ENCODE peak calls at places on chromosome 21, in seven cellular contexts. H is ovary; T is mesendoderm; D is CD4-positive, CD25-positive, alpha-beta regulatory T cell; Y is naive thymus-derived CD4-positive, alpha-beta T cell; E is CD8-positive, alpha-beta T cell; X is mammary epithelial cell. J is an unnamed sample.

GRCh38 chr21:16913010-16913409 is 599.8 kb upstream of the CXADR start:
- DNase-seq in X (no peak), H (no peak), T (peak; percentile 72), E (no peak), Y (no peak), D (no peak), J (no peak)

GRCh38 chr21:37463083-37463780 is 96.7 kb downstream of the DYRK1A start:
- DNase-seq in D (no peak), E (no peak), Y (peak; percentile 26), X (peak; percentile 66), H (no peak), T (peak; percentile 61), J (no peak)

GRCh38 chr21:38875694-38876492 is 70.2 kb downstream of the ETS2 start:
- DNase-seq in H (no peak), D (no peak), X (peak; percentile 72), E (no peak), Y (no peak), T (no peak), J (no peak)

GRCh38 chr21:38351961-38352521 is 95.2 kb downstream of the KCNJ15 start:
- DNase-seq in D (no peak), H (no peak), X (peak; percentile 69), T (peak; percentile 86), E (no peak), Y (no peak), J (no peak)

GRCh38 chr21:31479222-31479621 is 135.2 kb upstream of the TIAM1 start:
- DNase-seq in D (no peak), X (no peak), Y (no peak), E (no peak), T (no peak), H (no peak), J (no peak)

GRCh38 chr21:43987509-43987908 is 24.6 kb upstream of the TRAPPC10 start:
- DNase-seq in E (no peak), X (no peak), Y (no peak), D (no peak), H (no peak), T (no peak), J (no peak)

GRCh38 chr21:14480601-14481000 is 65.5 kb downstream of the SAMSN1 start:
- DNase-seq in E (no peak), X (peak; percentile 21), T (no peak), Y (no peak), H (no peak), D (no peak), J (no peak)

GRCh38 chr21:14987370-14988170 is 77.2 kb downstream of the NRIP1 start:
- DNase-seq in H (no peak), E (no peak), D (no peak), Y (no peak), X (no peak), T (peak; percentile 97), J (no peak)

GRCh38 chr21:44424608-44425306 is 30.6 kb upstream of the LRRC3 start:
- DNase-seq in X (no peak), E (no peak), D (no peak), T (no peak), Y (no peak), H (no peak), J (peak; percentile 49)

GRCh38 chr21:36260030-36260787 is 59.8 kb upstream of the MORC3 start:
- DNase-seq in D (peak; percentile 28), X (peak; percentile 51), H (no peak), T (peak; percentile 53), Y (peak; percentile 62), E (peak; percentile 19), J (no peak)

GRCh38 chr21:40730051-40730760 is 116.8 kb downstream of the DSCAM start:
- DNase-seq in H (no peak), Y (no peak), D (no peak), X (no peak), E (no peak), T (no peak), J (no peak)

GRCh38 chr21:35400233-35400939 is 351.3 kb upstream of the RUNX1 start:
- DNase-seq in T (peak; percentile 83), Y (peak; percentile 62), X (peak; percentile 81), E (peak; percentile 2), H (no peak), D (peak; percentile 5), J (no peak)

GRCh38 chr21:35476616-35477395 is 427.7 kb upstream of the RUNX1 start:
- DNase-seq in H (no peak), Y (no peak), E (no peak), T (no peak), D (no peak), X (no peak), J (no peak)

GRCh38 chr21:44432841-44433790 is 22.2 kb upstream of the LRRC3 start:
- DNase-seq in D (no peak), E (no peak), H (peak; percentile 6), T (no peak), X (no peak), Y (no peak), J (peak; percentile 12)

GRCh38 chr21:45636459-45636858 is 7.1 kb upstream of the PCBP3 start:
- DNase-seq in X (no peak), T (no peak), Y (no peak), H (no peak), D (no peak), E (no peak), J (no peak)
- H3K27ac ChIP-seq in X (no peak overlapping the region), T (no peak overlapping the region), Y (no peak overlapping the region), H (no peak overlapping the region), D (no peak overlapping the region), E (no peak overlapping the region), J (no peak overlapping the region)

GRCh38 chr21:18218331-18218730 is 26.3 kb upstream of the CHODL start:
- DNase-seq in X (no peak), Y (no peak), T (peak; percentile 13), E (no peak), H (no peak), D (no peak), J (no peak)
- H3K27ac ChIP-seq in X (no peak overlapping the region), Y (no peak overlapping the region), T (no peak overlapping the region), E (no peak overlapping the region), H (no peak overlapping the region), D (no peak overlapping the region), J (no peak overlapping the region)

GRCh38 chr21:33396436-33396835 is 6.8 kb upstream of the IFNGR2 start:
- DNase-seq in Y (no peak), X (no peak), E (no peak), D (no peak), T (no peak), H (no peak), J (no peak)
- H3K27ac ChIP-seq in Y (no peak overlapping the region), X (no peak overlapping the region), E (no peak overlapping the region), D (no peak overlapping the region), T (no peak overlapping the region), H (no peak overlapping the region), J (peak overlapping the region; percentile 61)

DNA sequence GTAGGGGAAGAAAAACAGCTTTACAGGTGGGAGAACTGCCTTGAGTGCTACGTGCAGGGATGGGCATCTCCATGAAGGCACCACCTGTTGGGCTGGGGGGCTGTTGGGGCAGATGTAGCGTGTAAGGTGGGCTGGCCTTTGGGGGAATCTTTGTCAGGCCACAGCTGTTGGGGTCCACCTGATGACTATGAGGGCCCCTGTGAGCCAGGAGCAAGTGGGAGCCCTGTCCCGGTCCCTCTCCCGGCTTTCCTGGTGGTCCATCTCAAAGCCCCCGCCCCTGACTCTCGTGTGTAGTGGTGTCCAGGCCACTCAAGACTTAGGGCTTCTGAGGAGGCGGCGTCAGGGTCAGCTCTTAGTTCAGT is 13.5 kb downstream of the SLC37A1 start:
- DNase-seq in E (no peak), H (no peak), T (no peak), D (no peak), X (no peak), Y (no peak), J (no peak)
- H3K27ac ChIP-seq in E (peak overlapping the region; percentile 62), H (peak overlapping the region; percentile 70), T (no peak overlapping the region), D (peak overlapping the region; percentile 70), X (no peak overlapping the region), Y (peak overlapping the region; percentile 68), J (peak overlapping the region; percentile 75)

DNA sequence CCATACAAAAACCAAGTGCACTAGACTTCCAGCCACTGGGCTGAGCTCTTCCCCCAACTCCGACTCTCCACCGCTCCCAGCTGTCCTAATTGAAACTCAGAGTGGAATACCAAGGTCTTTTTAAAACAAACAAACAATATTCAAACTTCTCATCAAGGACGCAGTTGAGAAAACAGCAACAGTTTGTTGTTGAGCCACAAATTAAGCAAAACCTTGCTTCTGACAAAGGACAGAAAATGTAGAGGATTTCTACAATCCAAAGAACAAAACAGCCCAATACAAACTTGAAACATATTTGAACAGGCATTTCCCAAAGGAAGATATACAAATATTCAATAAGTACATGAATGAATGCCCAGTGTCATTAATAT is 28.4 kb downstream of the RSPH1 start:
- DNase-seq in E (no peak), T (no peak), Y (no peak), H (no peak), D (no peak), X (no peak), J (no peak)
- H3K27ac ChIP-seq in E (no peak overlapping the region), T (no peak overlapping the region), Y (no peak overlapping the region), H (no peak overlapping the region), D (no peak overlapping the region), X (no peak overlapping the region), J (no peak overlapping the region)

DNA sequence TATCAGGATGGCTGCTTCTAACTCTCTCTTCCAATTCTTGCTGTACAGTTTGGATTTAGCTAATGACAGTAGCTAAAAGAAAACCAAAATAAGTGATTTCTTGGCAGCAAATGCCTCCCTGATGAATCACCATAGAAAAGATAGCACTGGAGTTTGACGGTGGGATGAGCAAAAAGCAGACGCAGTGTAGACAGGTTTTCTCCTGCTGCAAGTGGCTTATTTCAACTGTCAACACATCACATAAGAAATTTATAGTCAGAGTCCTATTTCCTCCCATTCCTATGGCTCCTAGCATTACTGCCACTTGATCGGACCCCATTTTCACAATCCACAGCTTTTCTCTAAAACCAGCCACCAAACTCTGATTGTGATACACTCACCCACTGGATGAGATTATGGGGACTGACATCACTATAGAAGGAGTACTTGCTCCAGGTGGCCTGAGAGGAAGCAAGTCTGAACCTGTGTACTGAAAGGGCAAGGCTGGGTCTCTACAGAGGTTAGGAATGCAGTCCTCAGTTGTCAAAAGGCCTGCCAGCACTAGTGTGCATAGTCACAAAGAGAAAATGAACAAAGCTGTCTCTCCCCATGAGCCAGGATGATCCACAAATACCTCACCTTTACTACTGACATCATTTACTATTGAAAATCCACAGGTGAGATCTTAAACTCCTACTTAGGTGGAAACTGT is 359.8 kb downstream of the LTN1 start:
- DNase-seq in Y (no peak), H (no peak), E (no peak), X (peak; percentile 97), D (no peak), T (no peak), J (no peak)
- H3K27ac ChIP-seq in Y (no peak overlapping the region), H (no peak overlapping the region), E (no peak overlapping the region), X (peak overlapping the region; percentile 98), D (no peak overlapping the region), T (no peak overlapping the region), J (peak overlapping the region; percentile 73)

GRCh38 chr21:42172596-42173483 is 46.1 kb upstream of the ABCG1 start:
- DNase-seq in E (no peak), H (no peak), D (no peak), Y (no peak), T (no peak), X (no peak), J (no peak)

GRCh38 chr21:42174173-42174572 is 44.8 kb upstream of the ABCG1 start:
- DNase-seq in D (no peak), X (no peak), E (no peak), T (peak; percentile 14), H (no peak), Y (no peak), J (no peak)

GRCh38 chr21:42165901-42166300 is 53.0 kb upstream of the ABCG1 start:
- DNase-seq in X (no peak), T (no peak), Y (no peak), E (no peak), H (no peak), D (no peak), J (no peak)

GRCh38 chr21:42171091-42172053 is 47.6 kb upstream of the ABCG1 start:
- DNase-seq in D (no peak), Y (no peak), T (no peak), H (no peak), E (no peak), X (peak; percentile 87), J (no peak)

GRCh38 chr21:42169758-42170157 is 49.2 kb upstream of the ABCG1 start:
- DNase-seq in T (no peak), D (no peak), X (no peak), H (no peak), E (no peak), Y (no peak), J (no peak)
- H3K27ac ChIP-seq in T (no peak overlapping the region), D (no peak overlapping the region), X (peak overlapping the region; percentile 97), H (no peak overlapping the region), E (no peak overlapping the region), Y (no peak overlapping the region), J (no peak overlapping the region)